ENCODE peak calls at places on chromosomes 12 and 14, in eight cellular contexts. J is upper lobe of left lung, V is GM23338, R is astrocyte, I is left ventricle myocardium inferior, M is cardiac muscle cell, O is Panc1, Z is PC-3. E is an unnamed sample.

GRCh38 chr14:24858052-24858451 is 191.9 kb downstream of the STXBP6 start:
- DNase-seq in O (no peak), Z (no peak), J (no peak), R (no peak), I (no peak), V (peak; percentile 71), M (no peak), E (no peak)

GRCh38 chr12:39061576-39061975 is 156.2 kb upstream of the CPNE8 start:
- DNase-seq in O (no peak), R (no peak), I (no peak), J (no peak), V (no peak), M (no peak), Z (no peak), E (no peak)

GRCh38 chr12:32455607-32456063 is 56.3 kb downstream of the FGD4 start:
- DNase-seq in R (peak; percentile 65), I (no peak), J (no peak), O (peak; percentile 55), V (peak; percentile 76), Z (peak; percentile 81), M (peak; percentile 69), E (no peak)

GRCh38 chr12:6205761-6206160 is 5.6 kb downstream of the CD9 start:
- DNase-seq in J (no peak), V (no peak), M (no peak), O (no peak), Z (no peak), I (no peak), R (no peak), E (no peak)

GRCh38 chr12:14768823-14769405 is 34.4 kb downstream of the WBP11 start:
- DNase-seq in M (no peak), O (no peak), I (no peak), V (peak; percentile 59), J (no peak), R (no peak), Z (peak; percentile 10), E (no peak)

GRCh38 chr14:28264306-28264705 is 502.3 kb upstream of the FOXG1 start:
- DNase-seq in M (no peak), V (no peak), R (no peak), O (no peak), J (peak; percentile 69), Z (no peak), I (no peak), E (no peak)

GRCh38 chr14:32633214-32633864 is 304.2 kb downstream of the AKAP6 start:
- DNase-seq in J (no peak), Z (no peak), O (no peak), V (no peak), M (no peak), I (no peak), R (no peak), E (no peak)

GRCh38 chr14:56678838-56679237 is 99.2 kb downstream of the TMEM260 start:
- DNase-seq in J (no peak), V (no peak), O (no peak), Z (no peak), M (no peak), I (no peak), R (no peak), E (no peak)

GRCh38 chr12:46886541-46887041 is 60.8 kb upstream of the SLC38A4 start:
- DNase-seq in J (no peak), O (no peak), I (no peak), V (no peak), M (no peak), Z (peak; percentile 54), R (peak; percentile 82), E (no peak)

DNA sequence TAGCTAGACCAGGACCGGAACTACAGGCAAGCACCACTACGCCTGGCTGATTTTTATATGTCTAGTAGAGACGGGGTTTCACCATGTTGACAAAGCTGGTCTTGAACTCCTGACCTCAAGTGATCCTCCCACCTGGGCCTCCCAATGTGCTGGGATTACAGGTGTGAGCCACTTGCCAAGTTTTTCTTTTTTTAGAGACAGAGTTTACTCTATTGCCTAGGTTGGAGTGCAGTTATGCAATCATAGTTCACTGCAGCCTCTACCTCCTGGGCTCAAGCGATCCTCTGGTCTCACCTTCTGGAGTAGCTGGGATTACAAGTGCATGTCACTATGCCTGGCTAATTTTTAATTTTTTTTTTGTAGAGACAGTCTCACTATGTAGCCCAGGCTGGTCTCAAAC is 201.5 kb upstream of the TBX3 start:
- DNase-seq in O (no peak), M (no peak), Z (no peak), J (no peak), V (no peak), I (no peak), R (no peak), E (no peak)
- H3K27ac ChIP-seq in O (no peak overlapping the region), M (no peak overlapping the region), Z (no peak overlapping the region), J (no peak overlapping the region), V (no peak overlapping the region), I (no peak overlapping the region), R (no peak overlapping the region), E (no peak overlapping the region)

DNA sequence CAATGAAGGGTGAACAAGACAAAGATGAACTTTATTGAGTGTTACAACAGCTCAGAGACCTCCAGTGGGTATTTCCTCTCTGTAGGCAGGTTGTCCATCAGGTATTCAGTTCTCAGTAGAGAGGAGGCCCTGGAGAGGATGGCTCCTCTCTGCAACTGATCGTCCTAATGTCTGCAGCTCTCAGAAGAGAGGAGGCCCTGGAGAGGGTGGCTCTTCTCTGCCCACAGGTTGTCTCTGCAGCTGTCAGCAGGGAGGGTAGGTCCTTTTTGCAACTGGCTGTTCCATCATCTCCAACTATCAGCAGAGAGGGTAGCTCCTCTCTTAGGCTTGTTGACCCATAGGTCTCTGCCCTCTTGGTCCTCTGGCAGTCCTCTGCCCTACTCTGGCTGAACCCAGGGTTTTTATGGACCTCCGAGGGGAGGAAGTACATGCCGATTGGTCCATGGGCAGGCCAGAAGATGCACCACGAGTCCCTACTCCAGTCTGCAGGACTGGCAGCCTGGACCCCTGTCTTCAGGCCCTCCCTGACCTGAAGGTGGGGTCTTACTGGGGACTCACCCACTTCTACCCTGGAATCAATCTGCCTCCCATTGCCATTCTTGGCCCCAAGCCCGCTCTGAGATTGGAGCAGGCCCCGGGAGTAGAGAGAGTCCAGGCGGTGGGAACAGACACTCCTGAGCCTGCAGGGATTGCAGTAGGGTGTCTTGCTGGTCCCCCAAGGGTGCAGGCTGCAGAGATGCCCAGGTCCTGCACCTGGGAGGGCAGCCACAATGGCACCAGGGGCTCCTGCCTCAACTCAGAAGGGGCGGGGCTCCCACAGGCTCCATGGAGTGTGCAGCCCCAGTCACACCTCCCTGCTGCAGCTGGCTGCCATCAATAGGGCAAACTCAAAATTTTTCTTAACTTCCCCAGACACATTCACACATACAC is 2.3 kb downstream of the TMEM116 start:
- DNase-seq in O (no peak), I (no peak), V (no peak), M (no peak), Z (no peak), J (peak; percentile 38), R (no peak), E (no peak)
- H3K27ac ChIP-seq in O (no peak overlapping the region), I (no peak overlapping the region), V (no peak overlapping the region), M (no peak overlapping the region), Z (no peak overlapping the region), J (no peak overlapping the region), R (no peak overlapping the region), E (no peak overlapping the region)

GRCh38 chr14:105455766-105456660 is 18.6 kb upstream of the CRIP2 start:
- DNase-seq in I (no peak), J (peak; percentile 76), O (no peak), R (no peak), V (no peak), M (no peak), Z (no peak), E (no peak)

GRCh38 chr14:105458571-105458970 is 16.1 kb upstream of the CRIP2 start:
- DNase-seq in I (no peak), V (no peak), M (no peak), O (no peak), R (no peak), J (peak; percentile 56), Z (no peak), E (no peak)

GRCh38 chr14:105460116-105460515 is 14.5 kb upstream of the CRIP2 start:
- DNase-seq in V (no peak), I (no peak), Z (no peak), J (peak; percentile 80), M (no peak), R (no peak), O (no peak), E (no peak)

GRCh38 chr14:105456736-105457703 is 17.6 kb upstream of the CRIP2 start:
- DNase-seq in O (no peak), V (no peak), I (no peak), R (no peak), M (no peak), Z (no peak), J (peak; percentile 63), E (no peak)

DNA sequence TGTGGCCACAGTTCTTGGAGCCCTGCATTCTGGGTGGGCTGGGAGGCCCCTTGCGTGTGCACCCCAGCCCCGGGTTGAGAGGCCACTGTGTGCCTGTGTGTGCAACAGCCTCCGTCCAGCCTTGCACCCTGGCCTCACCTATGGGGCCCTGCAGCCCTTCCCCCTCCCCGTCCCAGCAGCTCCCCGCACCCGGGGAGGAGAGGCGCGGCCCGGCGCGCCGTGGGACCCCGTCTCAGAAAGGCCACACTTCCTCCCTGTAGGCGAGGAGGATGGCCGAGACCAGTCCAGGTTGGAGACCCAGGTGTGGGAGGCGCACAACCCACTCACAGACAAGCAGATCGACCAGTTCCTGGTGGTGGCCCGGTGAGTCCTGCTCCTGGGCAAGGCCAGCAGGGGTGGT is 16.6 kb upstream of the CRIP2 start:
- DNase-seq in J (peak; percentile 82), Z (no peak), O (no peak), I (no peak), R (no peak), M (no peak), V (no peak), E (no peak)
- H3K27ac ChIP-seq in J (no peak overlapping the region), Z (no peak overlapping the region), O (no peak overlapping the region), I (no peak overlapping the region), R (no peak overlapping the region), M (no peak overlapping the region), V (no peak overlapping the region), E (no peak overlapping the region)

GRCh38 chr12:100254876-100255275 is 12.0 kb downstream of the DEPDC4 start:
- DNase-seq in V (no peak), O (no peak), R (no peak), Z (no peak), I (no peak), J (no peak), M (no peak), E (no peak)

GRCh38 chr12:100251917-100252316 is 15.0 kb downstream of the DEPDC4 start:
- DNase-seq in I (no peak), M (no peak), Z (peak; percentile 52), R (no peak), J (no peak), V (no peak), O (no peak), E (no peak)

GRCh38 chr12:100249936-100250335 is 16.9 kb downstream of the DEPDC4 start:
- DNase-seq in Z (no peak), O (no peak), R (no peak), I (no peak), J (no peak), V (no peak), M (no peak), E (no peak)

GRCh38 chr12:100248886-100249285 is 18.0 kb downstream of the DEPDC4 start:
- DNase-seq in J (no peak), R (peak; percentile 27), Z (no peak), I (no peak), O (no peak), M (no peak), V (no peak), E (no peak)

DNA sequence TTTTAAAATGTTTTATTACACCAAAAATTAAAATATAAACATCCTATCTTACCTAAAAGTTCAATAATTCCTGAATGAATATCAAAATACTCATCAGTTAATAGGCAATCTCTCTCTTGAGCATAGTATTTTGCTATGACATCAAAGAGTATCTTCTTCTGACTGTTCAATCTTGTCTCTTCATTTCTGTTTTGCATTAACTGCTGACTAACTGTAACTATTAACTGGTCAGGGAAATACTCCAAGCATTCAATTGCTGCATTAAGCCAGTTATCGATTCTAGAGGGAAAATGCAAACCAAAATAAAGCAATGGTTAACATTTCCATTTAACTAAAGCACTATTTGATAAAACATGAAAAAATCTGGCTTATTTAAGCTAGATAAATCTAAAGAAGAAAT is 13.4 kb downstream of the DEPDC4 start:
- DNase-seq in J (no peak), M (no peak), I (no peak), V (no peak), R (no peak), Z (no peak), O (no peak), E (no peak)
- H3K27ac ChIP-seq in J (no peak overlapping the region), M (no peak overlapping the region), I (no peak overlapping the region), V (no peak overlapping the region), R (no peak overlapping the region), Z (no peak overlapping the region), O (no peak overlapping the region), E (no peak overlapping the region)

E was measured in caudate nucleus.